ENCODE peak calls at places on chromosome 13, in seven cellular contexts. V is H1, S is brain microvascular endothelial cell, L is ovary, U is OCI-LY7, O is AG04450, P is heart right ventricle. C is an unnamed sample.
A peak's percentile ranks its signal among the peaks of the same experiment; 100 is the strongest.

GRCh38 chr13:112959701-112960542 is 9.1 kb upstream of the MCF2L start:
- DNase-seq in S (no peak), P (no peak), V (no peak), O (no peak), U (no peak), L (no peak), C (no peak)

GRCh38 chr13:31890946-31891345 is 140.6 kb upstream of the FRY start:
- DNase-seq in O (no peak), P (peak; percentile 55), S (no peak), V (no peak), U (no peak), L (no peak), C (no peak)

GRCh38 chr13:73225983-73226382 is 167.2 kb downstream of the KLF5 start:
- DNase-seq in P (no peak), S (no peak), O (no peak), L (no peak), V (no peak), U (no peak), C (no peak)

GRCh38 chr13:97719759-97720158 is 233.7 kb upstream of the IPO5 start:
- DNase-seq in S (peak; percentile 27), V (no peak), P (no peak), U (no peak), L (no peak), O (no peak), C (no peak)

GRCh38 chr13:97851269-97851668 is 102.2 kb upstream of the IPO5 start:
- DNase-seq in V (no peak), P (no peak), S (no peak), O (no peak), L (no peak), U (no peak), C (no peak)

GRCh38 chr13:89066868-89067466 is 1395.8 kb downstream of the SLITRK5 start:
- DNase-seq in V (no peak), L (no peak), O (no peak), S (no peak), P (no peak), U (peak; percentile 72), C (no peak)

GRCh38 chr13:108176685-108177274 is 38.6 kb downstream of the LIG4 start:
- DNase-seq in P (no peak), O (no peak), S (peak; percentile 49), U (peak; percentile 52), L (no peak), V (no peak), C (peak; percentile 23)

GRCh38 chr13:74398599-74398998 is 264.4 kb upstream of the KLF12 start:
- DNase-seq in V (no peak), S (no peak), U (no peak), P (no peak), L (no peak), O (no peak), C (no peak)

GRCh38 chr13:73215807-73216206 is 157.0 kb downstream of the KLF5 start:
- DNase-seq in P (no peak), V (no peak), U (no peak), L (no peak), S (peak; percentile 18), O (no peak), C (no peak)

GRCh38 chr13:109243311-109243951 is 543.0 kb downstream of the IRS2 start:
- DNase-seq in L (no peak), V (no peak), O (peak; percentile 65), P (peak; percentile 40), U (no peak), S (peak; percentile 88), C (no peak)

GRCh38 chr13:59691501-59692066 is 472.1 kb downstream of the DIAPH3 start:
- DNase-seq in P (no peak), O (peak; percentile 7), S (no peak), V (no peak), U (no peak), L (no peak), C (no peak)

GRCh38 chr13:114063545-114064515 is 68.6 kb downstream of the RASA3 start:
- DNase-seq in V (no peak), O (no peak), S (no peak), P (peak; percentile 34), U (no peak), L (peak; percentile 53), C (no peak)

GRCh38 chr13:29684441-29684840 is 89.0 kb upstream of the SLC7A1 start:
- DNase-seq in U (no peak), O (no peak), V (no peak), P (no peak), S (no peak), L (no peak), C (no peak)

GRCh38 chr13:87344176-87344575 is 327.0 kb upstream of the SLITRK5 start:
- DNase-seq in S (no peak), V (no peak), O (no peak), P (no peak), U (no peak), L (no peak), C (no peak)

GRCh38 chr13:37869756-37870488 is at the start of gene TRPC4:
- DNase-seq in U (no peak), P (peak; percentile 25), V (no peak), S (peak; percentile 79), L (peak; percentile 44), O (no peak), C (peak; percentile 13)

GRCh38 chr13:94309997-94310842 is 169.3 kb downstream of the DCT start:
- DNase-seq in L (no peak), O (peak; percentile 68), U (no peak), S (peak; percentile 79), V (no peak), P (no peak), C (no peak)

GRCh38 chr13:50365683-50366391 is 350.6 kb downstream of the KCNRG start:
- DNase-seq in S (no peak), P (no peak), V (no peak), L (no peak), U (peak; percentile 56), O (no peak), C (peak; percentile 54)

GRCh38 chr13:20902438-20903163 is at the start of gene XPO4:
- DNase-seq in O (peak; percentile 30), L (peak; percentile 66), V (no peak), U (peak; percentile 86), P (peak; percentile 75), S (peak; percentile 65), C (peak; percentile 75)

GRCh38 chr13:72745260-72745659 is 17.5 kb downstream of the BORA start:
- DNase-seq in L (no peak), P (no peak), S (no peak), V (no peak), O (no peak), U (no peak), C (no peak)

GRCh38 chr13:44436589-44437337 is 63.1 kb downstream of the SERP2 start:
- DNase-seq in O (peak; percentile 85), V (peak; percentile 86), P (peak; percentile 96), U (peak; percentile 66), S (peak; percentile 93), L (peak; percentile 96), C (peak; percentile 97)

GRCh38 chr13:25286308-25286968 is 850 bp downstream of the MTMR6 start:
- DNase-seq in V (no peak), S (peak; percentile 47), U (peak; percentile 72), P (peak; percentile 18), L (no peak), O (no peak), C (peak; percentile 33)

GRCh38 chr13:54162069-54162468 is 1133.5 kb downstream of the OLFM4 start:
- DNase-seq in O (no peak), S (no peak), U (no peak), L (no peak), P (no peak), V (no peak), C (no peak)

GRCh38 chr13:33138441-33138840 is 122.2 kb downstream of the KL start:
- DNase-seq in O (no peak), V (no peak), U (no peak), P (no peak), L (no peak), S (no peak), C (peak; percentile 78)

GRCh38 chr13:111632906-111633305 is 312.5 kb downstream of the TEX29 start:
- DNase-seq in O (no peak), P (no peak), S (no peak), U (no peak), V (peak; percentile 49), L (no peak), C (no peak)

GRCh38 chr13:113548171-113548641 is 36.3 kb upstream of the TFDP1 start:
- DNase-seq in V (no peak), S (no peak), P (no peak), U (no peak), O (no peak), L (no peak), C (peak; percentile 51)

GRCh38 chr13:19069684-19070397 is 111.8 kb downstream of the TUBA3C start:
- DNase-seq in P (no peak), S (no peak), U (no peak), L (no peak), V (no peak), O (no peak), C (no peak)
- H3K4me3 ChIP-seq in P (no peak overlapping the region), S (no peak overlapping the region), U (no peak overlapping the region), L (no peak overlapping the region), V (no peak overlapping the region), O (no peak overlapping the region), C (no peak overlapping the region)

DNA sequence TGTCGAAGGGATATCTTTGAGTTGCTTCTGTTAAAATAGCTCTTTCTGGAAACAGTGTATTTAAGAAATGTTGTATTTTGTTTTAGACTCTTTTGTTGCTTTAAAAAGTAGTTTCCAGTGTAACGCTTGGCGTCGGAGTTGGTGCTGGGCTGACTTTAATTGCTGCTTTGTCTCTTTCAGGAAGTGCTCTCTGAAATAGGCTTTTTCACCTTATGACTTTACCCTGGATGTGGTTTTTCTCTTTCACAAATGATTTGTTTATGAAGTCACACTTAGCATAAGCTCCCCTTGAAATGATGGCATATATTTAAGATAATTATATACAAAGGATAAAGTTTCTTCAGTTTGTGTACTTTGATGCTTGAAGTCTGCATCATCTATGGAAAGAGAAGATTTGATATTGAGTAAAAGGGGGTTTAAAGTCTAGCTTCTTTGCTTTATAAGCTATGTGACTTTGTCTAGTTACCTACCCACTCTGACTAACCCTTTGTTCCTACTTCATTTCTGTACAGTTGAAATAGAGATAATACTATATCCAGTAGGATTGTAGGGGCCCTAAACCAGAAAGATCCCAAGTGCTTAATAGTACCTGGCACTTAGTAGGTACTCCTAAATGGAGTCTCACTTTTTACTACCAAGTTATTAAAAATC is at the start of gene GPR18:
- DNase-seq in O (no peak), V (no peak), U (peak; percentile 66), P (no peak), L (no peak), S (no peak), C (no peak)
- H3K27ac ChIP-seq in O (no peak within 1 kb of the TSS), V (no peak within 1 kb of the TSS), U (peak within 1 kb of the TSS; percentile 97), P (no peak within 1 kb of the TSS), L (no peak within 1 kb of the TSS), S (no peak within 1 kb of the TSS), C (no peak within 1 kb of the TSS)

DNA sequence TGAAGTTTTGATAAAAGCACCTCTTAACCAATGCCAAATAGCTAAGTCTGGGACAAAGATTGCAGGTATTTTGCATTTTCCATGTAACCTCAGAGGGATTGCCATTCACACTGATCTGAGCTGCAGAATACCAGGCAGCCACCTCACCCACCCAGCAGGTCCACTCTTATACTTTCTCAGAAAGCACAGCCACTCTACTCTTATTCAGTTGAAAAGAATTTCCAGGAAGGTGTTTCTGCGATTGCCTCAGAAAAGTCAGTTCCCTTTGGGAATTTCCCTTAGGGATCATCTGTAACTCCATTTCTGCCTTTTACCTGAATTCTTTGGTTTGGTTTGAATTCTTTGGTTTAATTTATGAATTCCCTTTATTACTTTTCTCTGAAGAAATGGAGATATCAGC is 909 bp upstream of the ALOX5AP start:
- DNase-seq in O (peak; percentile 23), P (no peak), U (no peak), L (no peak), S (no peak), V (peak; percentile 2), C (no peak)
- H3K4me3 ChIP-seq in O (no peak overlapping the region), P (no peak overlapping the region), U (peak overlapping the region; percentile 77), L (no peak overlapping the region), S (no peak overlapping the region), V (no peak overlapping the region), C (no peak overlapping the region)

GRCh38 chr13:71260246-71260645 is 606.8 kb downstream of the DACH1 start:
- DNase-seq in U (no peak), S (no peak), P (no peak), V (no peak), O (no peak), L (no peak), C (no peak)
- H3K27ac ChIP-seq in U (no peak overlapping the region), S (no peak overlapping the region), P (no peak overlapping the region), V (no peak overlapping the region), O (no peak overlapping the region), L (no peak overlapping the region), C (no peak overlapping the region)

C was measured in thyroid gland.